ENCODE peak calls at places on chromosomes 5 and 9, in six cellular contexts. One of them, this sample, is unnamed.

GRCh38 chr9:8845808-8846207 is 1046.2 kb upstream of the DMAC1 start:
- DNase-seq in stimulated activated CD4-positive, alpha-beta T cell treated with anti-CD3 and anti-CD28 coated beads, Interleukin-2, amount 100 ng/mL, for 24 hours: no peak
- DNase-seq in IMR-90: no peak
- DNase-seq in GM04504: no peak
- DNase-seq in activated CD8-positive, alpha-beta memory T cell treated with anti-CD3 and anti-CD28 coated beads for 4 hours: no peak
- DNase-seq in iPS-NIHi11: no peak
- DNase-seq in this sample: peak; percentile 61

GRCh38 chr9:126861707-126862460 is 1.4 kb downstream of the ZBTB34 start:
- DNase-seq in stimulated activated CD4-positive, alpha-beta T cell treated with anti-CD3 and anti-CD28 coated beads, Interleukin-2, amount 100 ng/mL, for 24 hours: no peak
- DNase-seq in iPS-NIHi11: no peak
- DNase-seq in GM04504: no peak
- DNase-seq in activated CD8-positive, alpha-beta memory T cell treated with anti-CD3 and anti-CD28 coated beads for 4 hours: no peak
- DNase-seq in IMR-90: peak; percentile 32
- DNase-seq in this sample: no peak

GRCh38 chr9:76572205-76572550 is 113.2 kb downstream of the GCNT1 start:
- DNase-seq in activated CD8-positive, alpha-beta memory T cell treated with anti-CD3 and anti-CD28 coated beads for 4 hours: no peak
- DNase-seq in iPS-NIHi11: no peak
- DNase-seq in GM04504: no peak
- DNase-seq in stimulated activated CD4-positive, alpha-beta T cell treated with anti-CD3 and anti-CD28 coated beads, Interleukin-2, amount 100 ng/mL, for 24 hours: no peak
- DNase-seq in IMR-90: no peak
- DNase-seq in this sample: no peak

GRCh38 chr9:122125891-122126331 is 32.8 kb upstream of the TTLL11 start:
- DNase-seq in activated CD8-positive, alpha-beta memory T cell treated with anti-CD3 and anti-CD28 coated beads for 4 hours: no peak
- DNase-seq in GM04504: no peak
- DNase-seq in stimulated activated CD4-positive, alpha-beta T cell treated with anti-CD3 and anti-CD28 coated beads, Interleukin-2, amount 100 ng/mL, for 24 hours: no peak
- DNase-seq in IMR-90: peak; percentile 12
- DNase-seq in iPS-NIHi11: no peak
- DNase-seq in this sample: no peak

GRCh38 chr5:172766287-172767104 is 4.5 kb downstream of the DUSP1 start:
- DNase-seq in GM04504: peak; percentile 77
- DNase-seq in IMR-90: peak; percentile 94
- DNase-seq in stimulated activated CD4-positive, alpha-beta T cell treated with anti-CD3 and anti-CD28 coated beads, Interleukin-2, amount 100 ng/mL, for 24 hours: no peak
- DNase-seq in iPS-NIHi11: no peak
- DNase-seq in activated CD8-positive, alpha-beta memory T cell treated with anti-CD3 and anti-CD28 coated beads for 4 hours: no peak
- DNase-seq in this sample: peak; percentile 91

GRCh38 chr5:133531634-133532033 is 80.7 kb downstream of the FSTL4 start:
- DNase-seq in iPS-NIHi11: no peak
- DNase-seq in activated CD8-positive, alpha-beta memory T cell treated with anti-CD3 and anti-CD28 coated beads for 4 hours: no peak
- DNase-seq in IMR-90: peak; percentile 17
- DNase-seq in GM04504: peak; percentile 10
- DNase-seq in stimulated activated CD4-positive, alpha-beta T cell treated with anti-CD3 and anti-CD28 coated beads, Interleukin-2, amount 100 ng/mL, for 24 hours: no peak
- DNase-seq in this sample: no peak

GRCh38 chr9:98287383-98287782 is 31.9 kb upstream of the TBC1D2 start:
- DNase-seq in activated CD8-positive, alpha-beta memory T cell treated with anti-CD3 and anti-CD28 coated beads for 4 hours: no peak
- DNase-seq in IMR-90: no peak
- DNase-seq in stimulated activated CD4-positive, alpha-beta T cell treated with anti-CD3 and anti-CD28 coated beads, Interleukin-2, amount 100 ng/mL, for 24 hours: no peak
- DNase-seq in iPS-NIHi11: peak; percentile 71
- DNase-seq in GM04504: no peak
- DNase-seq in this sample: no peak

GRCh38 chr5:37720550-37720952 is 119.3 kb downstream of the GDNF start:
- DNase-seq in IMR-90: no peak
- DNase-seq in stimulated activated CD4-positive, alpha-beta T cell treated with anti-CD3 and anti-CD28 coated beads, Interleukin-2, amount 100 ng/mL, for 24 hours: no peak
- DNase-seq in iPS-NIHi11: no peak
- DNase-seq in activated CD8-positive, alpha-beta memory T cell treated with anti-CD3 and anti-CD28 coated beads for 4 hours: no peak
- DNase-seq in GM04504: no peak
- DNase-seq in this sample: no peak

GRCh38 chr5:157460921-157461792 is 1.1 kb downstream of the NIPAL4 start:
- DNase-seq in activated CD8-positive, alpha-beta memory T cell treated with anti-CD3 and anti-CD28 coated beads for 4 hours: no peak
- DNase-seq in iPS-NIHi11: no peak
- DNase-seq in stimulated activated CD4-positive, alpha-beta T cell treated with anti-CD3 and anti-CD28 coated beads, Interleukin-2, amount 100 ng/mL, for 24 hours: no peak
- DNase-seq in GM04504: no peak
- DNase-seq in IMR-90: no peak
- DNase-seq in this sample: no peak

GRCh38 chr9:109192732-109193361 is 25.8 kb upstream of the FRRS1L start:
- DNase-seq in IMR-90: peak; percentile 7
- DNase-seq in activated CD8-positive, alpha-beta memory T cell treated with anti-CD3 and anti-CD28 coated beads for 4 hours: no peak
- DNase-seq in iPS-NIHi11: peak; percentile 63
- DNase-seq in stimulated activated CD4-positive, alpha-beta T cell treated with anti-CD3 and anti-CD28 coated beads, Interleukin-2, amount 100 ng/mL, for 24 hours: no peak
- DNase-seq in GM04504: no peak
- DNase-seq in this sample: no peak

GRCh38 chr5:133957591-133957990 is 10.8 kb downstream of the C5orf15 start:
- DNase-seq in activated CD8-positive, alpha-beta memory T cell treated with anti-CD3 and anti-CD28 coated beads for 4 hours: no peak
- DNase-seq in GM04504: no peak
- DNase-seq in IMR-90: no peak
- DNase-seq in stimulated activated CD4-positive, alpha-beta T cell treated with anti-CD3 and anti-CD28 coated beads, Interleukin-2, amount 100 ng/mL, for 24 hours: no peak
- DNase-seq in iPS-NIHi11: no peak
- DNase-seq in this sample: peak; percentile 34

GRCh38 chr5:42377496-42377895 is 45.7 kb upstream of the GHR start:
- DNase-seq in activated CD8-positive, alpha-beta memory T cell treated with anti-CD3 and anti-CD28 coated beads for 4 hours: no peak
- DNase-seq in stimulated activated CD4-positive, alpha-beta T cell treated with anti-CD3 and anti-CD28 coated beads, Interleukin-2, amount 100 ng/mL, for 24 hours: no peak
- DNase-seq in GM04504: no peak
- DNase-seq in iPS-NIHi11: no peak
- DNase-seq in IMR-90: no peak
- DNase-seq in this sample: no peak

GRCh38 chr5:88664630-88665029 is 218.4 kb downstream of the MEF2C start:
- DNase-seq in iPS-NIHi11: peak; percentile 19
- DNase-seq in activated CD8-positive, alpha-beta memory T cell treated with anti-CD3 and anti-CD28 coated beads for 4 hours: no peak
- DNase-seq in IMR-90: no peak
- DNase-seq in stimulated activated CD4-positive, alpha-beta T cell treated with anti-CD3 and anti-CD28 coated beads, Interleukin-2, amount 100 ng/mL, for 24 hours: no peak
- DNase-seq in GM04504: no peak
- DNase-seq in this sample: peak; percentile 57

GRCh38 chr5:6236170-6236793 is 142.1 kb downstream of the MED10 start:
- DNase-seq in GM04504: no peak
- DNase-seq in IMR-90: no peak
- DNase-seq in stimulated activated CD4-positive, alpha-beta T cell treated with anti-CD3 and anti-CD28 coated beads, Interleukin-2, amount 100 ng/mL, for 24 hours: no peak
- DNase-seq in iPS-NIHi11: no peak
- DNase-seq in activated CD8-positive, alpha-beta memory T cell treated with anti-CD3 and anti-CD28 coated beads for 4 hours: no peak
- DNase-seq in this sample: no peak

GRCh38 chr9:5982352-5982751 is 33.1 kb downstream of the RANBP6 start:
- DNase-seq in stimulated activated CD4-positive, alpha-beta T cell treated with anti-CD3 and anti-CD28 coated beads, Interleukin-2, amount 100 ng/mL, for 24 hours: no peak
- DNase-seq in GM04504: no peak
- DNase-seq in IMR-90: no peak
- DNase-seq in iPS-NIHi11: no peak
- DNase-seq in activated CD8-positive, alpha-beta memory T cell treated with anti-CD3 and anti-CD28 coated beads for 4 hours: no peak
- DNase-seq in this sample: no peak

GRCh38 chr5:98365126-98365525 is 408.3 kb upstream of the RGMB start:
- DNase-seq in GM04504: no peak
- DNase-seq in IMR-90: no peak
- DNase-seq in stimulated activated CD4-positive, alpha-beta T cell treated with anti-CD3 and anti-CD28 coated beads, Interleukin-2, amount 100 ng/mL, for 24 hours: no peak
- DNase-seq in activated CD8-positive, alpha-beta memory T cell treated with anti-CD3 and anti-CD28 coated beads for 4 hours: no peak
- DNase-seq in iPS-NIHi11: no peak
- DNase-seq in this sample: no peak

GRCh38 chr5:161719157-161719556 is 33.6 kb downstream of the GABRA6 start:
- DNase-seq in stimulated activated CD4-positive, alpha-beta T cell treated with anti-CD3 and anti-CD28 coated beads, Interleukin-2, amount 100 ng/mL, for 24 hours: no peak
- DNase-seq in GM04504: no peak
- DNase-seq in iPS-NIHi11: no peak
- DNase-seq in activated CD8-positive, alpha-beta memory T cell treated with anti-CD3 and anti-CD28 coated beads for 4 hours: no peak
- DNase-seq in IMR-90: no peak
- DNase-seq in this sample: no peak

GRCh38 chr9:7467186-7467585 is 332.4 kb downstream of the DMAC1 start:
- DNase-seq in GM04504: no peak
- DNase-seq in IMR-90: no peak
- DNase-seq in activated CD8-positive, alpha-beta memory T cell treated with anti-CD3 and anti-CD28 coated beads for 4 hours: no peak
- DNase-seq in stimulated activated CD4-positive, alpha-beta T cell treated with anti-CD3 and anti-CD28 coated beads, Interleukin-2, amount 100 ng/mL, for 24 hours: no peak
- DNase-seq in iPS-NIHi11: no peak
- DNase-seq in this sample: no peak

GRCh38 chr5:115419794-115420585 is 123.5 kb upstream of the CCDC112 start:
- DNase-seq in activated CD8-positive, alpha-beta memory T cell treated with anti-CD3 and anti-CD28 coated beads for 4 hours: no peak
- DNase-seq in iPS-NIHi11: peak; percentile 20
- DNase-seq in GM04504: peak; percentile 78
- DNase-seq in IMR-90: peak; percentile 95
- DNase-seq in stimulated activated CD4-positive, alpha-beta T cell treated with anti-CD3 and anti-CD28 coated beads, Interleukin-2, amount 100 ng/mL, for 24 hours: no peak
- DNase-seq in this sample: no peak

GRCh38 chr9:72338631-72339030 is 26.4 kb downstream of the ZFAND5 start:
- DNase-seq in activated CD8-positive, alpha-beta memory T cell treated with anti-CD3 and anti-CD28 coated beads for 4 hours: no peak
- DNase-seq in stimulated activated CD4-positive, alpha-beta T cell treated with anti-CD3 and anti-CD28 coated beads, Interleukin-2, amount 100 ng/mL, for 24 hours: no peak
- DNase-seq in IMR-90: no peak
- DNase-seq in GM04504: no peak
- DNase-seq in iPS-NIHi11: no peak
- DNase-seq in this sample: no peak

GRCh38 chr5:35679351-35679750 is 61.7 kb downstream of the SPEF2 start:
- DNase-seq in IMR-90: no peak
- DNase-seq in iPS-NIHi11: no peak
- DNase-seq in stimulated activated CD4-positive, alpha-beta T cell treated with anti-CD3 and anti-CD28 coated beads, Interleukin-2, amount 100 ng/mL, for 24 hours: no peak
- DNase-seq in GM04504: no peak
- DNase-seq in activated CD8-positive, alpha-beta memory T cell treated with anti-CD3 and anti-CD28 coated beads for 4 hours: no peak
- DNase-seq in this sample: no peak

GRCh38 chr5:40991168-40991980 is 79.8 kb downstream of the MROH2B start:
- DNase-seq in activated CD8-positive, alpha-beta memory T cell treated with anti-CD3 and anti-CD28 coated beads for 4 hours: no peak
- DNase-seq in IMR-90: peak; percentile 86
- DNase-seq in iPS-NIHi11: no peak
- DNase-seq in stimulated activated CD4-positive, alpha-beta T cell treated with anti-CD3 and anti-CD28 coated beads, Interleukin-2, amount 100 ng/mL, for 24 hours: no peak
- DNase-seq in GM04504: no peak
- DNase-seq in this sample: peak; percentile 50

GRCh38 chr5:12570688-12571087 is 666.4 kb upstream of the CTNND2 start:
- DNase-seq in iPS-NIHi11: no peak
- DNase-seq in GM04504: no peak
- DNase-seq in IMR-90: no peak
- DNase-seq in activated CD8-positive, alpha-beta memory T cell treated with anti-CD3 and anti-CD28 coated beads for 4 hours: no peak
- DNase-seq in stimulated activated CD4-positive, alpha-beta T cell treated with anti-CD3 and anti-CD28 coated beads, Interleukin-2, amount 100 ng/mL, for 24 hours: no peak
- DNase-seq in this sample: no peak

GRCh38 chr9:95167998-95168397 is 149.5 kb downstream of the FANCC start:
- DNase-seq in iPS-NIHi11: peak; percentile 71
- DNase-seq in IMR-90: peak; percentile 97
- DNase-seq in GM04504: peak; percentile 69
- DNase-seq in stimulated activated CD4-positive, alpha-beta T cell treated with anti-CD3 and anti-CD28 coated beads, Interleukin-2, amount 100 ng/mL, for 24 hours: peak; percentile 57
- DNase-seq in activated CD8-positive, alpha-beta memory T cell treated with anti-CD3 and anti-CD28 coated beads for 4 hours: no peak
- DNase-seq in this sample: no peak

GRCh38 chr5:137613554-137614265 is 114.6 kb upstream of the SPOCK1 start:
- DNase-seq in IMR-90: peak; percentile 23
- DNase-seq in stimulated activated CD4-positive, alpha-beta T cell treated with anti-CD3 and anti-CD28 coated beads, Interleukin-2, amount 100 ng/mL, for 24 hours: no peak
- DNase-seq in activated CD8-positive, alpha-beta memory T cell treated with anti-CD3 and anti-CD28 coated beads for 4 hours: no peak
- DNase-seq in GM04504: no peak
- DNase-seq in iPS-NIHi11: no peak
- DNase-seq in this sample: peak; percentile 68

GRCh38 chr5:6585939-6586646 is 46.8 kb downstream of the NSUN2 start:
- DNase-seq in activated CD8-positive, alpha-beta memory T cell treated with anti-CD3 and anti-CD28 coated beads for 4 hours: no peak
- DNase-seq in GM04504: no peak
- DNase-seq in stimulated activated CD4-positive, alpha-beta T cell treated with anti-CD3 and anti-CD28 coated beads, Interleukin-2, amount 100 ng/mL, for 24 hours: no peak
- DNase-seq in IMR-90: no peak
- DNase-seq in iPS-NIHi11: no peak
- DNase-seq in this sample: no peak

GRCh38 chr5:124309241-124309977 is 437.0 kb downstream of the ZNF608 start:
- DNase-seq in stimulated activated CD4-positive, alpha-beta T cell treated with anti-CD3 and anti-CD28 coated beads, Interleukin-2, amount 100 ng/mL, for 24 hours: no peak
- DNase-seq in GM04504: no peak
- DNase-seq in iPS-NIHi11: peak; percentile 29
- DNase-seq in IMR-90: no peak
- DNase-seq in activated CD8-positive, alpha-beta memory T cell treated with anti-CD3 and anti-CD28 coated beads for 4 hours: no peak
- DNase-seq in this sample: no peak

GRCh38 chr5:127757576-127757975 is 54.4 kb downstream of the CCDC192 start:
- DNase-seq in iPS-NIHi11: peak; percentile 44
- DNase-seq in activated CD8-positive, alpha-beta memory T cell treated with anti-CD3 and anti-CD28 coated beads for 4 hours: no peak
- DNase-seq in stimulated activated CD4-positive, alpha-beta T cell treated with anti-CD3 and anti-CD28 coated beads, Interleukin-2, amount 100 ng/mL, for 24 hours: no peak
- DNase-seq in IMR-90: peak; percentile 65
- DNase-seq in GM04504: peak; percentile 22
- DNase-seq in this sample: peak; percentile 79

GRCh38 chr9:74496819-74497749 is at the start of gene RORB:
- DNase-seq in iPS-NIHi11: peak; percentile 85
- DNase-seq in IMR-90: peak; percentile 5
- DNase-seq in stimulated activated CD4-positive, alpha-beta T cell treated with anti-CD3 and anti-CD28 coated beads, Interleukin-2, amount 100 ng/mL, for 24 hours: peak; percentile 48
- DNase-seq in GM04504: peak; percentile 7
- DNase-seq in activated CD8-positive, alpha-beta memory T cell treated with anti-CD3 and anti-CD28 coated beads for 4 hours: no peak
- DNase-seq in this sample: peak; percentile 84

GRCh38 chr9:89564257-89564878 is 40.4 kb upstream of the GADD45G start:
- DNase-seq in IMR-90: no peak
- DNase-seq in iPS-NIHi11: peak; percentile 84
- DNase-seq in stimulated activated CD4-positive, alpha-beta T cell treated with anti-CD3 and anti-CD28 coated beads, Interleukin-2, amount 100 ng/mL, for 24 hours: no peak
- DNase-seq in activated CD8-positive, alpha-beta memory T cell treated with anti-CD3 and anti-CD28 coated beads for 4 hours: no peak
- DNase-seq in GM04504: no peak
- DNase-seq in this sample: peak; percentile 22

This sample was measured in pons.